ENCODE peak calls at places on chromosomes 7 and 10, in seven cellular contexts. Z is astrocyte of the spinal cord, H is Peyer's patch, D is kidney epithelial cell, I is stomach, T is body of pancreas, R is fibroblast of pulmonary artery. P is an unnamed sample.

GRCh38 chr10:125006921-125007391 is 65.0 kb downstream of the ZRANB1 start:
- DNase-seq in Z (no peak), H (no peak), D (no peak), I (no peak), T (no peak), R (peak; percentile 29), P (no peak)

GRCh38 chr7:46854958-46855473 is 726.9 kb downstream of the TNS3 start:
- DNase-seq in Z (peak; percentile 29), H (no peak), D (no peak), I (no peak), T (no peak), R (peak; percentile 30), P (peak; percentile 14)

GRCh38 chr7:4786015-4786414 is 10.6 kb downstream of the AP5Z1 start:
- DNase-seq in Z (no peak), H (no peak), D (no peak), I (no peak), T (no peak), R (no peak), P (no peak)

GRCh38 chr7:42689626-42690025 is 222.2 kb downstream of the C7orf25 start:
- DNase-seq in Z (no peak), H (no peak), D (no peak), I (no peak), T (no peak), R (no peak), P (peak; percentile 69)

GRCh38 chr7:29987821-29988317 is 1.7 kb downstream of the SCRN1 start:
- DNase-seq in Z (peak; percentile 88), H (peak; percentile 19), D (peak; percentile 79), I (no peak), T (peak; percentile 48), R (peak; percentile 93), P (peak; percentile 79)

GRCh38 chr10:14240253-14241189 is 90.2 kb downstream of the FRMD4A start:
- DNase-seq in Z (no peak), H (no peak), D (no peak), I (no peak), T (no peak), R (peak; percentile 15), P (no peak)

GRCh38 chr10:92816106-92816505 is 32.2 kb upstream of the EXOC6 start:
- DNase-seq in Z (no peak), H (no peak), D (no peak), I (no peak), T (no peak), R (peak; percentile 84), P (no peak)

GRCh38 chr7:51175992-51176388 is 140.6 kb downstream of the COBL start:
- DNase-seq in Z (no peak), H (no peak), D (no peak), I (no peak), T (no peak), R (no peak), P (no peak)

GRCh38 chr7:37359662-37360444 is 88.8 kb downstream of the ELMO1 start:
- DNase-seq in Z (no peak), H (no peak), D (no peak), I (no peak), T (no peak), R (no peak), P (no peak)

GRCh38 chr10:101062231-101063161 is 707 bp downstream of the KAZALD1 start:
- DNase-seq in Z (no peak), H (peak; percentile 57), D (no peak), I (peak; percentile 76), T (peak; percentile 63), R (peak; percentile 42), P (peak; percentile 37)

GRCh38 chr7:2990949-2991470 is 52.7 kb downstream of the CARD11 start:
- DNase-seq in Z (no peak), H (no peak), D (no peak), I (no peak), T (no peak), R (no peak), P (no peak)

GRCh38 chr7:152173372-152174070 is 148.0 kb downstream of the GALNT11 start:
- DNase-seq in Z (no peak), H (no peak), D (no peak), I (no peak), T (no peak), R (no peak), P (no peak)
- TF ChIP-seq CTCF in Z (no peak), H (no peak), D (no peak), I (no peak), T (no peak), R (no peak), P (no peak)

GRCh38 chr10:120999868-121000267 is 148.7 kb downstream of the WDR11 start:
- DNase-seq in Z (no peak), H (no peak), D (no peak), I (no peak), T (no peak), R (no peak), P (no peak)

GRCh38 chr10:120998251-120998650 is 147.1 kb downstream of the WDR11 start:
- DNase-seq in Z (no peak), H (no peak), D (no peak), I (no peak), T (no peak), R (no peak), P (no peak)

GRCh38 chr10:120996456-120997053 is 145.4 kb downstream of the WDR11 start:
- DNase-seq in Z (no peak), H (no peak), D (no peak), I (peak; percentile 65), T (no peak), R (no peak), P (no peak)

GRCh38 chr10:120997313-120998102 is 146.3 kb downstream of the WDR11 start:
- DNase-seq in Z (no peak), H (no peak), D (no peak), I (no peak), T (no peak), R (no peak), P (no peak)

DNA sequence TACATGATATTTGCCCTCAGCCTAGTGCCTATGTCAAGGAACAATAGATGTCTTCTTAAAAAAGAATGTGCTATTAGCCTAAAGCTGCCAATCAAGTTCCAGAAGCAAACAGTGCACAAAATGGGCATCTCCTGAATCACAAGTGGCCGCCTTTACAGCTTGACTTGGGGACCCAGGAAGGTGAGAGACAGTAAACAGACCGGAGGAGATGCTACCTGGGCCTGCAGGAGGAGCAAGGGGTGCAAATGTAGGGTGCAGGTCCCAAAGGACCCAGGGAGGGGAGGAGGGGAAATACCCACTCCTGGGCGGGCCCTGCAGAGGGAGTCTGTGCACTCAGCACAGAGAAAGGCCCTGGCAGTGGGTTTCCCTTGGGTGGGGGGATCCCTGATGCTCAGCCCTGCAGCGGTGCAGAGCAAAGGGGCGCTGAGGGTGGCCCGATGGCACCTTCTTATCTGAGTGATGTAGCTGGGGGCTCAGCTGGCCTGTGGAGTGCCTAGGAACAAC is 147.7 kb downstream of the WDR11 start:
- DNase-seq in Z (no peak), H (no peak), D (no peak), I (no peak), T (no peak), R (no peak), P (no peak)
- H3K4me3 ChIP-seq in Z (no peak overlapping the region), H (no peak overlapping the region), D (no peak overlapping the region), I (no peak overlapping the region), T (no peak overlapping the region), R (no peak overlapping the region), P (no peak overlapping the region)

DNA sequence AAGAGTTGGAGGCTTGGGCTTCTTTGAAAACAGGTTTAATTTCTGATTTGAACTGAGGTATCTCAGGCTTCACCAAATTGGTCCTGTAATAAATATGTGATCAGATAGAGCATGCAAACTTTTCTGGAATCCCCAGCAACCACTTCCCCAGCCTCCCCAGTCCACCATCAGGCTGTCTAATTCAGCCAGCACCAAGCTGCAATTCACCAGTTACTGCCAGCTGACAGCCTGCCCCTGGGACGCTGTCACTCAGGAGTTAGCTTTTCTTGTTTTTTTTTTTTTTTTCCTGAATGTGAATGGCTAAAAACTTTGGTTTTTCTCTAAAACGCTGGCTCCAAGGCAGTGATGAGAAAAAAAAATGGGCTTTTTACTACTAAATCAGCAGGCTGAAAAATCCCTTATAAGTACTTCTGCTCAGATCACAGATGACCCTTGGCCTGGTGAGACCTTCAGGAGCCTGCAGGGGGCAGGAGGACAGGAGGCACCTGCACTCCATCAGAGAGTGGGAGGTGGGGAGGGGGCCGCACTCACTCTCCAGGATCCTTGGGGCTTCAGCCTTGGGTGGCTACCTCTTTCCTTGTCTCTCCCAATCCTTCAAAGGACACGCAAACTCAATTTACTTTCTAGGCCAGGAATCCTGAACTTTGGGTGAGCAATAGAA is 349.4 kb downstream of the GATA3 start:
- DNase-seq in Z (no peak), H (no peak), D (no peak), I (no peak), T (no peak), R (no peak), P (no peak)
- TF ChIP-seq CTCF in Z (no peak), H (no peak), D (no peak), I (no peak), T (no peak), R (no peak), P (no peak)

GRCh38 chr7:139614886-139615285 is 91.4 kb downstream of the CLEC2L start:
- DNase-seq in Z (no peak), H (no peak), D (no peak), I (no peak), T (no peak), R (no peak), P (no peak)
- H3K4me3 ChIP-seq in Z (no peak overlapping the region), H (no peak overlapping the region), D (no peak overlapping the region), I (no peak overlapping the region), T (no peak overlapping the region), R (no peak overlapping the region), P (no peak overlapping the region)

DNA sequence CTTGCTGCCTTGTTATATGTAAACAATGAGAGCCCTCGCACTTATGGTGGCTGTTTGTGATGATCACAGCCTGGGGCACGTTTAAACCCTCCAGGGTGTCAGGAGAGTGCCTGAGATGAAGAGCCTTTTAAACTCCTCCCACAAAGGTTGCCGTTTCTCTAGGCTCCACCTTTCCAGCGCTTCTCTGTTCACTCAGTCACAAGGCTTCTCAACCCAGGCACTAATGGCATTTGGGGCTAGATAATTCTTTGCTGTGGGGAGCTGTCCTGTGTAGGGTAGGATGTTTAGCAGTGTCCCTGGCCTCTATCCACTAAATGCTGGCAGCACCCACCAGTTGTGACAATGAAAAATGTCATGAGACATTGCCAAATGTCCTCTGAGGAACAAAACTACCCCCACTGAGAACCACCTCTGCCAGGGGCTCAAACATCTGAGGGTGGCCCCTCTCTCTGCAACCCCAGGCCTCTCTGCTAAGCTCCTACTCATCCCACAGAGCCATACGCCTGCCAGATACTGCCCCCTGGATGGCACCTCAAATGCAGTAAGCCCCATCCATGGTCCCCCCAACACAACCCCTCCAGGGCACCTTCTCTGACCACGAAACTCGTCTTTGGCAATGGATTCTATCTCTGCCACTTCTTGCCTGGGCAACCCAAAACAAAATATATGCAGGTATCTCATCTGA is 144.3 kb upstream of the ZMIZ1 start:
- DNase-seq in Z (no peak), H (no peak), D (no peak), I (no peak), T (no peak), R (no peak), P (no peak)
- TF ChIP-seq CTCF in Z (no peak), H (no peak), D (no peak), I (no peak), T (no peak), R (no peak), P (no peak)

DNA sequence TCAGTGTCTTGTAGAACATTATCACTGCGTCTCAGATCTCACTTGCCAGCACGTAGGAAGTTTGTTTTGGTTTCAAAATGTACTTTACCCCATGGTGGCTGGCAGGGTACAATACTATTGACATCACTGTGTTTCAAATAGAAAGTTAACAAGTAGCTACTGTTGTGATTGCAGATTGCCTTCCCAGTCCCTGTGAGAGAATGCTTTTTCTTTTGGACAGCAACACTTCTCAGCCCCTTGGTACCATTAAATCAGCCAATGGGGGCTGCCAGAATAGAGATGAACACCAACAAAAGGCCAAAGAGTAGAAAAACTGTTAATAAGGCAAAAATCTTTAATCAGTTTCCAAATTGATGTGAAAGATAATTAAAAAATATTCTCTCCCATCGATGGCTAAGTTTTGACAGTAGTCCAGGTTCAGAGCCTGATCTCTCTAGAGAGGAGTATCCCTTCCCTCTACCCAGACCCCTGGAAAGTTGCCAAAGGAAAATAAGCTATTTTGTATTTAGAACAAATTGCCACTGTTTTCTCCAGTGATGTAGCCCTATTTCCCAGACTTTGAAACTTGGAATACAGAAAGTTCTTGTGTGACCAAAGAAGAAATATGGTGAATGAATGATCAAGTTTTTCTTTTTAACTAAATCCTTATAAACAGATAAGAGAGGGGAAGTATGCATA is 34.9 kb downstream of the SMNDC1 start:
- DNase-seq in Z (peak; percentile 63), H (no peak), D (no peak), I (peak; percentile 28), T (peak; percentile 78), R (peak; percentile 56), P (no peak)
- H3K4me3 ChIP-seq in Z (no peak overlapping the region), H (no peak overlapping the region), D (no peak overlapping the region), I (peak overlapping the region; percentile 9), T (no peak overlapping the region), R (peak overlapping the region; percentile 21), P (no peak overlapping the region)